ENCODE peak calls at places on chromosomes 1 and 21, in four cellular contexts. W is endothelial cell, A is neural crest cell, I is omental fat pad. D is an unnamed sample.

GRCh38 chr1:243253927-243254232 is 1.2 kb downstream of the CEP170 start:
- DNase-seq in W (no peak), A (no peak), I (no peak), D (no peak)

GRCh38 chr1:234683127-234683855 is 73.3 kb upstream of the IRF2BP2 start:
- DNase-seq in W (no peak), I (no peak), A (no peak), D (no peak)

GRCh38 chr1:201970334-201971159 is 11.9 kb upstream of the RNPEP start:
- DNase-seq in I (no peak), W (no peak), A (no peak), D (no peak)

GRCh38 chr1:184791199-184791935 is 36.7 kb upstream of the EDEM3 start:
- DNase-seq in W (no peak), A (no peak), I (no peak), D (no peak)

GRCh38 chr1:10950316-10951172 is 61.9 kb upstream of the TARDBP start:
- DNase-seq in W (no peak), I (no peak), A (no peak), D (no peak)

GRCh38 chr1:7578206-7578605 is 192.9 kb upstream of the VAMP3 start:
- DNase-seq in A (no peak), W (no peak), I (no peak), D (no peak)

GRCh38 chr1:200221614-200222282 is 188.1 kb downstream of the ZNF281 start:
- DNase-seq in I (no peak), A (no peak), W (no peak), D (no peak)

GRCh38 chr1:205711105-205712048 is 31.1 kb upstream of the SLC45A3 start:
- DNase-seq in A (peak), I (peak), W (peak), D (no peak)

GRCh38 chr1:201916649-201917249 is 28.1 kb downstream of the SHISA4 start:
- DNase-seq in W (no peak), A (no peak), I (peak), D (no peak)

GRCh38 chr1:214518387-214518786 is 33.0 kb downstream of the PTPN14 start:
- DNase-seq in W (no peak), I (no peak), A (no peak), D (no peak)

GRCh38 chr1:17437260-17438175 is 2.0 kb downstream of the RCC2 start:
- DNase-seq in A (peak), I (no peak), W (peak), D (no peak)

GRCh38 chr1:219042769-219043168 is 130.9 kb upstream of the LYPLAL1 start:
- DNase-seq in I (no peak), A (no peak), W (no peak), D (no peak)

GRCh38 chr1:79899914-79900313 is 893.4 kb upstream of the ADGRL4 start:
- DNase-seq in A (no peak), W (no peak), I (no peak), D (no peak)

GRCh38 chr1:119364640-119365039 is 3.9 kb upstream of the HAO2 start:
- DNase-seq in W (no peak), I (no peak), A (no peak), D (no peak)

GRCh38 chr1:194225781-194226180 is 1039.4 kb upstream of the B3GALT2 start:
- DNase-seq in W (no peak), A (no peak), I (no peak), D (no peak)

GRCh38 chr1:39089811-39090519 is 63.8 kb downstream of the NDUFS5 start:
- DNase-seq in A (no peak), I (no peak), W (no peak), D (no peak)

GRCh38 chr1:158203693-158204457 is 23.2 kb downstream of the CD1D start:
- DNase-seq in I (no peak), W (peak), A (no peak), D (no peak)

GRCh38 chr1:158200509-158200908 is 19.8 kb downstream of the CD1D start:
- DNase-seq in A (no peak), I (no peak), W (no peak), D (no peak)

GRCh38 chr1:158204458-158204827 is 23.7 kb downstream of the CD1D start:
- DNase-seq in I (no peak), W (no peak), A (no peak), D (no peak)

GRCh38 chr1:158196461-158196860 is 15.8 kb downstream of the CD1D start:
- DNase-seq in I (no peak), W (no peak), A (no peak), D (no peak)

DNA sequence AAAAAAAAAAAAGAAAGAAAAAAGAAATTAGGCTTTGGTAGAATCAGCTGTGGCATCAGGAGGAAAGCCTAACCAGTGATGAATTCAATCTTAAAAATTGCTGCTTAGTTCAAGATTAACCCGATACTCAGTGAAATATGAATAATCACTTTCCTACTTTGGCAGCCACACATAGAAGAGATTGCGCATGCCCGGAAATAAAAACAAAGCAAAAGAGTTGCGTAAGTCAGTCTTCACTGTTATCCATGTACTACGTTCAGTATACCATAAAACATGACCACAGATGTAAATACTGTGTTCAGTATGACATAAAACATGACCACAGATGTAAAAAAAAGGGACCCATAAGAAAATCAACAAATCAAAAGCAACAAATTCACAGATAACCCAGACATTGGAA is 19.1 kb downstream of the CD1D start:
- DNase-seq in W (no peak), I (no peak), A (no peak), D (no peak)
- TF ChIP-seq CTCF in W (no peak), I (no peak), A (no peak), D (no peak)

DNA sequence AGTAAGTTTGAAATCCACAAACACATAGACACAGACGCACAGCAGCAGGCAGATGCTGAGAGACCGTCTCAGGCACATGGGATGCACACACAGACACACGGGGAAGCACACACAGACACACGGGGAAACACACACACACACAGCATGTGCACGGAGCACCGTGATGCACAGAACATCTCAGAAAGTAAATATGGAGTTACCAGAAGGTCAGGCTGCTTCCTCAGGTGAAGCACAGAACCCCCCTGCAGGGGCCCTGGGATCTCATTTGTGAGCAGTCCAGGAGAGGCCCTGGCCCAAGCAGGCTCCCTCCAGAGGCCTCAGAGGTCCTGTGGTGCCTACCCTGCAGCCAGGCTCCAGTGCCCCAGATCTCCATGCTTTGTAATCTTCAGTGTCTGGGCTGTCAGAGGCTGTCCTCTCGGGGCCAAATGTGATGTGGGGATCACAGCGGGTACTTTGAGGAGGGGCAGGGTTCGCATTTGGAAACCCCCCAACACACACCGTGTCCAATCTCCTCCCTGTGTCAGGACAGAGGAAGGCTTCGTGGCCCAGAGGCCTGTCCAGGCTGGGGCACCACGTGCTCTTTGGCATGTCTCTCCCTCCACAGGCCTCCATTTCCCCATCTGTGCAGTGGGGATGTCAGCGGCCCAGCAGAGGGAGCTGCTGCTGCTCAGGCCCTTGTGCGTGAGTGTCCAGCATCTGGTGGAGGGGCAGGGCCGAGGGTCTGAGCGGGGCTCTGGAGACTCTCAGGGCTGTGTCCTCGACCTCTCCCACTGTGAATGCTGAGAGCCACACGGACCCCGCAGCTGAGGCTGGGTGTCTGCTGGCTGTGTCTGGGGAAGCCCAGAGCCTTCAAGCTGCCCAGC is 23.0 kb upstream of the PRSS38 start:
- DNase-seq in I (no peak), A (no peak), W (no peak), D (no peak)
- TF ChIP-seq CTCF in I (no peak), A (peak), W (no peak), D (no peak)

GRCh38 chr1:61523219-61523618 is 201.7 kb downstream of the TM2D1 start:
- DNase-seq in I (no peak), W (no peak), A (no peak), D (no peak)

GRCh38 chr1:61515096-61515495 is 209.8 kb downstream of the TM2D1 start:
- DNase-seq in W (no peak), A (no peak), I (no peak), D (no peak)

GRCh38 chr1:61519631-61520030 is 205.3 kb downstream of the TM2D1 start:
- DNase-seq in A (no peak), I (no peak), W (no peak), D (no peak)

GRCh38 chr1:61517345-61517744 is 207.6 kb downstream of the TM2D1 start:
- DNase-seq in W (no peak), A (no peak), I (no peak), D (no peak)

GRCh38 chr1:61518670-61519400 is 206.1 kb downstream of the TM2D1 start:
- DNase-seq in W (no peak), I (no peak), A (no peak), D (no peak)
- TF ChIP-seq CTCF in W (no peak), I (no peak), A (peak), D (no peak)

GRCh38 chr1:48471603-48472576 is at the start of gene SPATA6:
- DNase-seq in I (peak), A (peak), W (peak), D (peak)
- TF ChIP-seq CTCF in I (no peak), A (no peak), W (no peak), D (no peak)

GRCh38 chr21:44835647-44835973 is 17.7 kb upstream of the SUMO3 start:
- DNase-seq in W (no peak), A (no peak), I (no peak), D (no peak)

GRCh38 chr21:44838038-44838895 is 20.4 kb upstream of the SUMO3 start:
- DNase-seq in I (no peak), W (no peak), A (no peak), D (no peak)

GRCh38 chr21:44837537-44837936 is 19.7 kb upstream of the SUMO3 start:
- DNase-seq in A (no peak), W (no peak), I (no peak), D (no peak)

GRCh38 chr21:44836349-44836665 is 18.4 kb upstream of the SUMO3 start:
- DNase-seq in A (no peak), W (no peak), I (no peak), D (no peak)

GRCh38 chr21:44836666-44837471 is 19.0 kb upstream of the SUMO3 start:
- DNase-seq in I (no peak), W (no peak), A (no peak), D (no peak)
- TF ChIP-seq CTCF in I (no peak), W (no peak), A (no peak), D (no peak)

GRCh38 chr1:152448095-152448494 is 34.0 kb upstream of the CRNN start:
- DNase-seq in I (no peak), W (no peak), A (no peak), D (no peak)

GRCh38 chr1:152447484-152447883 is 33.4 kb upstream of the CRNN start:
- DNase-seq in A (no peak), I (no peak), W (no peak), D (no peak)

GRCh38 chr1:152448496-152448895 is 34.4 kb upstream of the CRNN start:
- DNase-seq in I (no peak), W (no peak), A (no peak), D (no peak)

GRCh38 chr1:152449661-152450060 is 35.6 kb upstream of the CRNN start:
- DNase-seq in W (no peak), A (no peak), I (no peak), D (no peak)

GRCh38 chr1:152451254-152451653 is 37.2 kb upstream of the CRNN start:
- DNase-seq in A (no peak), I (no peak), W (peak), D (no peak)
- TF ChIP-seq CTCF in A (no peak), I (no peak), W (peak), D (peak)

DNA sequence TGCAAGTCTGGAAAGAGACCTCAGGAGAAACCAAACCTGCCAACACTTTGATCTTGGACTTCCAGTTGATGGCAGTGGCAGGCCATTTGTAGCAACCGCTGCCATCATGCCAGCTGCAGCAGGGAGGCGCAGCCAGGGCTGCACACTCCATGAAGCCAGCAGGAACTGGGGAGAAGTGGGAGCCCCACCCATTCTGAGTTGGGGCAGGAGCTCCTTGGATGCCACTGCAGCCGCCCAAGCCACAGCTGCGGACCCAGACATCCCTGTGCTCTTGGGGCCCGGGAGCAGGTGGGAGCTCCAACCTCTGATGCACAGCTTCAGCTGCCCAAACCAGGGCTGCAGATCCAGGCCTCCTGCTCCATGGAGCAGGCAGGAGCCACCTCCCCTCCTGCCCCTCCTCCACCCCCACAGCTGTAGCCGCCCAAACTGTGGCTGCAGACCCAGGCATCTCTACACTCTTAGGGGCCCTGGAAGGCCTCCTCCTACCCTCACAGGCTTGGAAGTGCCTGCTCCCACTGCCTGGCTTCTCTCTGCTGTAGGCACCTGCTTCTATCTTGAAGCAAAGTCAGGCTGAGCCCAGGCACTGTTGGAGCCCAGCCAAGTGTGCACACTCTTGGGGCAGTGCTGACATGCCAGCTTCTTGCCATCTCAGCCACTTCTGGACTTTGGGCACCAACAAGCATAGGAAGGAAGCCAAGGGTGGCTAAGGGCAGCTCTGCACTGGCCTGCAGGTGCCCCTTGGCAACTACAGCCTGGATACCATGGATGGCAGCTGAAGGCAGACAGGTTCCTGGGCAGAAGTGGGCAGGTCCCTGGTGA is 20.0 kb upstream of the DISP1 start:
- DNase-seq in I (no peak), W (no peak), A (no peak), D (no peak)
- TF ChIP-seq CTCF in I (no peak), W (no peak), A (no peak), D (peak)

GRCh38 chr1:167676205-167676915 is 45.4 kb upstream of the MPZL1 start:
- DNase-seq in I (no peak), W (no peak), A (no peak), D (no peak)
- TF ChIP-seq CTCF in I (no peak), W (no peak), A (no peak), D (no peak)

GRCh38 chr1:23798662-23799142 is 1.9 kb downstream of the GALE start:
- DNase-seq in A (no peak), W (peak), I (no peak), D (no peak)
- TF ChIP-seq CTCF in A (peak), W (no peak), I (no peak), D (no peak)